ENCODE peak calls at places on chromosome 12, in ten cellular contexts. P, A, Z, G, V, D, B, M, N and Q are unnamed samples.

GRCh38 chr12:73383584-73384229 is 1111.5 kb downstream of the TRHDE start:
- DNase-seq in P (no peak), A (no peak), Z (no peak), G (no peak), V (no peak), D (no peak), B (no peak), M (no peak), N (no peak), Q (no peak)

GRCh38 chr12:104823985-104824441 is 134.1 kb downstream of the SLC41A2 start:
- DNase-seq in P (no peak), A (no peak), Z (no peak), G (no peak), V (no peak), D (no peak), B (no peak), M (no peak), N (no peak), Q (no peak)

GRCh38 chr12:50971946-50972345 is 19.6 kb downstream of the HIGD1C start:
- DNase-seq in P (no peak), A (peak; percentile 86), Z (no peak), G (no peak), V (no peak), D (no peak), B (peak; percentile 32), M (no peak), N (peak; percentile 10), Q (no peak)

GRCh38 chr12:50530532-50530931 is 25.7 kb downstream of the DIP2B start:
- DNase-seq in P (no peak), A (no peak), Z (no peak), G (no peak), V (no peak), D (no peak), B (no peak), M (no peak), N (no peak), Q (no peak)

GRCh38 chr12:105922670-105923102 is 216.1 kb downstream of the NUAK1 start:
- DNase-seq in P (no peak), A (peak; percentile 78), Z (no peak), G (no peak), V (no peak), D (no peak), B (no peak), M (no peak), N (peak; percentile 76), Q (no peak)

GRCh38 chr12:76446090-76446489 is 97.9 kb upstream of the BBS10 start:
- DNase-seq in P (no peak), A (no peak), Z (no peak), G (no peak), V (no peak), D (no peak), B (no peak), M (no peak), N (no peak), Q (no peak)

GRCh38 chr12:77151030-77151429 is 85.7 kb upstream of the E2F7 start:
- DNase-seq in P (no peak), A (no peak), Z (no peak), G (no peak), V (no peak), D (no peak), B (no peak), M (no peak), N (no peak), Q (no peak)

GRCh38 chr12:31363826-31364225 is 37.9 kb upstream of the SINHCAF start:
- DNase-seq in P (no peak), A (no peak), Z (no peak), G (no peak), V (no peak), D (no peak), B (no peak), M (no peak), N (no peak), Q (no peak)

GRCh38 chr12:110846615-110847566 is at the start of gene CCDC63:
- DNase-seq in P (peak; percentile 77), A (peak; percentile 26), Z (no peak), G (no peak), V (peak; percentile 88), D (peak; percentile 51), B (peak; percentile 56), M (peak; percentile 20), N (no peak), Q (peak; percentile 85)

GRCh38 chr12:96195845-96196451 is 1.8 kb downstream of the ELK3 start:
- DNase-seq in P (peak; percentile 17), A (peak; percentile 60), Z (no peak), G (no peak), V (no peak), D (peak; percentile 42), B (peak; percentile 71), M (no peak), N (peak; percentile 69), Q (no peak)

GRCh38 chr12:93682846-93683261 is 5.7 kb downstream of the CRADD start:
- DNase-seq in P (no peak), A (no peak), Z (no peak), G (no peak), V (no peak), D (no peak), B (no peak), M (no peak), N (no peak), Q (no peak)

GRCh38 chr12:7113389-7113871 is 4.4 kb upstream of the C1RL start:
- DNase-seq in P (no peak), A (peak; percentile 44), Z (no peak), G (peak; percentile 62), V (no peak), D (peak; percentile 47), B (peak; percentile 72), M (no peak), N (no peak), Q (no peak)

GRCh38 chr12:69688021-69688420 is 11.1 kb downstream of the BEST3 start:
- DNase-seq in P (no peak), A (peak; percentile 20), Z (no peak), G (no peak), V (no peak), D (no peak), B (no peak), M (no peak), N (no peak), Q (no peak)

GRCh38 chr12:131006036-131006735 is 52.5 kb downstream of the ADGRD1 start:
- DNase-seq in P (no peak), A (no peak), Z (no peak), G (no peak), V (no peak), D (no peak), B (no peak), M (no peak), N (no peak), Q (no peak)

GRCh38 chr12:52524898-52525591 is 4.9 kb upstream of the KRT5 start:
- DNase-seq in P (no peak), A (no peak), Z (no peak), G (no peak), V (peak; percentile 59), D (peak; percentile 31), B (no peak), M (no peak), N (no peak), Q (peak; percentile 63)

GRCh38 chr12:59548930-59549329 is 46.9 kb upstream of the SLC16A7 start:
- DNase-seq in P (no peak), A (no peak), Z (no peak), G (no peak), V (no peak), D (no peak), B (no peak), M (no peak), N (no peak), Q (no peak)

GRCh38 chr12:120741476-120742206 is 16.0 kb downstream of the ACADS start:
- DNase-seq in P (no peak), A (no peak), Z (no peak), G (no peak), V (no peak), D (peak; percentile 70), B (no peak), M (no peak), N (no peak), Q (no peak)
- TF ChIP-seq CTCF in P (no peak), A (no peak), Z (no peak), G (no peak), V (no peak), D (no peak), B (no peak), M (no peak), N (no peak), Q (no peak)

GRCh38 chr12:47758834-47759690 is at the start of gene RAPGEF3:
- DNase-seq in P (peak; percentile 74), A (peak; percentile 78), Z (peak; percentile 62), G (peak; percentile 78), V (peak; percentile 97), D (peak; percentile 84), B (peak; percentile 85), M (peak; percentile 67), N (peak; percentile 75), Q (peak; percentile 92)
- TF ChIP-seq CTCF in P (no peak), A (peak; percentile 55), Z (peak; percentile 39), G (peak; percentile 68), V (no peak), D (peak; percentile 44), B (peak; percentile 46), M (peak; percentile 47), N (peak; percentile 76), Q (peak; percentile 58)

GRCh38 chr12:49388682-49389081 is 21.4 kb downstream of the SPATS2 start:
- DNase-seq in P (no peak), A (no peak), Z (no peak), G (no peak), V (no peak), D (no peak), B (no peak), M (no peak), N (no peak), Q (no peak)

GRCh38 chr12:49389092-49389703 is 21.9 kb downstream of the SPATS2 start:
- DNase-seq in P (peak; percentile 91), A (no peak), Z (no peak), G (no peak), V (no peak), D (no peak), B (no peak), M (peak; percentile 15), N (no peak), Q (no peak)
- TF ChIP-seq CTCF in P (peak; percentile 28), A (no peak), Z (no peak), G (no peak), V (no peak), D (no peak), B (no peak), M (no peak), N (no peak), Q (no peak)

GRCh38 chr12:107404981-107405380 is 280.6 kb upstream of the PWP1 start:
- DNase-seq in P (peak; percentile 22), A (peak; percentile 21), Z (no peak), G (peak; percentile 58), V (no peak), D (no peak), B (no peak), M (no peak), N (peak; percentile 27), Q (no peak)
- TF ChIP-seq CTCF in P (no peak), A (peak; percentile 51), Z (no peak), G (peak; percentile 84), V (no peak), D (peak; percentile 74), B (peak; percentile 71), M (no peak), N (peak; percentile 67), Q (peak; percentile 16)